ENCODE peak calls at places on chromosomes 4 and X, in nine cellular contexts. P, M, S, W, T, Z, J, I and D are unnamed samples.

GRCh38 chr4:38026138-38026740 is 66.0 kb downstream of the PTTG2 start:
- DNase-seq in P (no peak), M (no peak), S (no peak), W (no peak), T (no peak), Z (no peak), J (no peak), I (no peak), D (no peak)

GRCh38 chr4:76696109-76696508 is 201.8 kb downstream of the SOWAHB start:
- DNase-seq in P (no peak), M (no peak), S (peak), W (no peak), T (peak), Z (peak), J (no peak), I (no peak), D (no peak)

GRCh38 chr4:6271701-6272465 is 2.2 kb downstream of the WFS1 start:
- DNase-seq in P (no peak), M (no peak), S (no peak), W (no peak), T (no peak), Z (no peak), J (no peak), I (no peak), D (no peak)

GRCh38 chr4:53014881-53015280 is 152.8 kb downstream of the RASL11B start:
- DNase-seq in P (no peak), M (no peak), S (no peak), W (no peak), T (no peak), Z (no peak), J (no peak), I (no peak), D (no peak)

GRCh38 chrX:140933056-140933455 is 69.3 kb upstream of the SPANXB1 start:
- DNase-seq in P (no peak), M (no peak), S (no peak), W (no peak), T (no peak), Z (no peak), J (no peak), I (no peak), D (no peak)

GRCh38 chr4:26023191-26023972 is 109.4 kb downstream of the SMIM20 start:
- DNase-seq in P (no peak), M (no peak), S (no peak), W (no peak), T (peak), Z (no peak), J (no peak), I (no peak), D (no peak)

GRCh38 chrX:30161043-30161442 is 54.3 kb upstream of the MAGEB2 start:
- DNase-seq in P (no peak), M (peak), S (no peak), W (no peak), T (no peak), Z (no peak), J (no peak), I (no peak), D (no peak)

GRCh38 chr4:46484881-46485280 is 95.0 kb upstream of the GABRA2 start:
- DNase-seq in P (no peak), M (peak), S (peak), W (no peak), T (no peak), Z (no peak), J (no peak), I (no peak), D (no peak)

GRCh38 chr4:51932261-51932660 is 87.9 kb downstream of the LRRC66 start:
- DNase-seq in P (no peak), M (peak), S (peak), W (no peak), T (peak), Z (no peak), J (no peak), I (no peak), D (no peak)